ENCODE peak calls at places on chromosomes 4 and X, in four cellular contexts. One of them, this sample, is unnamed.

GRCh38 chr4:27068151-27068862 is 207.7 kb downstream of the STIM2 start:
- DNase-seq in GM12878: no peak
- DNase-seq in HepG2: no peak
- DNase-seq in K562: no peak
- DNase-seq in this sample: no peak

GRCh38 chr4:61723492-61723891 is 523.4 kb downstream of the ADGRL3 start:
- DNase-seq in HepG2: no peak
- DNase-seq in K562: no peak
- DNase-seq in GM12878: no peak
- DNase-seq in this sample: no peak

GRCh38 chrX:15804563-15804962 is 14.3 kb downstream of the ZRSR2 start:
- DNase-seq in HepG2: no peak
- DNase-seq in GM12878: no peak
- DNase-seq in K562: no peak
- DNase-seq in this sample: no peak

GRCh38 chr4:2305766-2306501 is 44.0 kb upstream of the MXD4 start:
- DNase-seq in K562: no peak
- DNase-seq in HepG2: no peak
- DNase-seq in GM12878: no peak
- DNase-seq in this sample: peak; percentile 6

GRCh38 chr4:132642196-132642817 is 506.8 kb upstream of the PCDH10 start:
- DNase-seq in K562: peak; percentile 16
- DNase-seq in GM12878: peak; percentile 3
- DNase-seq in HepG2: peak; percentile 20
- DNase-seq in this sample: peak; percentile 55

GRCh38 chrX:103565197-103565596 is 20.1 kb upstream of the TCEAL4 start:
- DNase-seq in HepG2: no peak
- DNase-seq in GM12878: no peak
- DNase-seq in K562: no peak
- DNase-seq in this sample: no peak

GRCh38 chrX:80765226-80765625 is 44.5 kb downstream of the BRWD3 start:
- DNase-seq in K562: no peak
- DNase-seq in HepG2: peak; percentile 4
- DNase-seq in GM12878: no peak
- DNase-seq in this sample: no peak

GRCh38 chr4:118388621-118389020 is 35.8 kb upstream of the PRSS12 start:
- DNase-seq in GM12878: no peak
- DNase-seq in HepG2: no peak
- DNase-seq in K562: no peak
- DNase-seq in this sample: no peak

GRCh38 chrX:47201545-47201944 is 7.9 kb downstream of the UBA1 start:
- DNase-seq in GM12878: no peak
- DNase-seq in HepG2: no peak
- DNase-seq in K562: no peak
- DNase-seq in this sample: no peak

GRCh38 chr4:81454953-81455352 is 16.8 kb downstream of the RASGEF1B start:
- DNase-seq in GM12878: no peak
- DNase-seq in K562: no peak
- DNase-seq in HepG2: no peak
- DNase-seq in this sample: no peak

GRCh38 chrX:17500145-17500579 is 125.2 kb downstream of the NHS start:
- DNase-seq in HepG2: no peak
- DNase-seq in K562: no peak
- DNase-seq in GM12878: no peak
- DNase-seq in this sample: no peak

GRCh38 chr4:128323401-128323800 is 35.8 kb upstream of the PGRMC2 start:
- DNase-seq in HepG2: no peak
- DNase-seq in GM12878: no peak
- DNase-seq in K562: no peak
- DNase-seq in this sample: no peak

GRCh38 chrX:102712216-102712966 is at the start of gene GPRASP2:
- DNase-seq in HepG2: no peak
- DNase-seq in GM12878: no peak
- DNase-seq in K562: peak; percentile 39
- DNase-seq in this sample: peak; percentile 43

GRCh38 chrX:132737743-132738142 is 220.7 kb downstream of the HS6ST2 start:
- DNase-seq in K562: no peak
- DNase-seq in GM12878: no peak
- DNase-seq in HepG2: no peak
- DNase-seq in this sample: no peak

GRCh38 chrX:78652971-78653822 is 5.9 kb downstream of the RTL3 start:
- DNase-seq in K562: no peak
- DNase-seq in GM12878: no peak
- DNase-seq in HepG2: peak; percentile 73
- DNase-seq in this sample: no peak

GRCh38 chr4:94160774-94161173 is 46.9 kb upstream of the SMARCAD1 start:
- DNase-seq in K562: no peak
- DNase-seq in GM12878: no peak
- DNase-seq in HepG2: no peak
- DNase-seq in this sample: no peak

GRCh38 chrX:40105016-40105790 is 7.4 kb upstream of the BCOR start:
- DNase-seq in HepG2: no peak
- DNase-seq in K562: no peak
- DNase-seq in GM12878: no peak
- DNase-seq in this sample: no peak

GRCh38 chrX:30246769-30247489 is at the start of gene MAGEB1:
- DNase-seq in K562: peak; percentile 70
- DNase-seq in GM12878: no peak
- DNase-seq in HepG2: peak; percentile 8
- DNase-seq in this sample: peak; percentile 12

GRCh38 chrX:64188901-64189300 is 16.6 kb downstream of the AMER1 start:
- DNase-seq in K562: no peak
- DNase-seq in GM12878: no peak
- DNase-seq in HepG2: peak; percentile 54
- DNase-seq in this sample: no peak
- TF ChIP-seq BHLHE40 in K562: no peak
- TF ChIP-seq BHLHE40 in GM12878: no peak
- TF ChIP-seq BHLHE40 in HepG2: no peak
- TF ChIP-seq BHLHE40 in this sample: no peak

DNA sequence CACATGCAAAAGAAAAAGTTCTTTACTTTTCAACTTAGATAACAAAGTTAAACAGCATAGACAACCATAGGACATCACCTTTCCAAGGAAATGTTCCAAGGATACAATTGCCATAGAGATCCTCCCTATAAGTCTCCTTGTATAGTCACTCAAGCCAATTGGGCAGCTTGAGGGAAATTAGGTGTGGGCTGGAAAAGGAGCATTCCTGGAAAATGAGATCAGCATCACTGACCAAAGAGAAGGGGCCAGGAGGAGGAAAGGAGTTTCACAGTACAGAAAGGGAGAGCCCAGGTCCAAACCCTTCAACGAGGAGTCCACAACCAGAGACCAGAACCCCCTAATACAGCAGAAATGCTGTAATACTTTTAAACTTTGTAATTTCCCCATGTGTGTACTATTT is 91.5 kb upstream of the PPARGC1A start:
- DNase-seq in GM12878: no peak
- DNase-seq in K562: no peak
- DNase-seq in HepG2: no peak
- DNase-seq in this sample: no peak
- TF ChIP-seq FOXM1 in GM12878: no peak
- TF ChIP-seq FOXM1 in K562: no peak
- TF ChIP-seq FOXM1 in HepG2: no peak
- TF ChIP-seq FOXM1 in this sample: no peak

DNA sequence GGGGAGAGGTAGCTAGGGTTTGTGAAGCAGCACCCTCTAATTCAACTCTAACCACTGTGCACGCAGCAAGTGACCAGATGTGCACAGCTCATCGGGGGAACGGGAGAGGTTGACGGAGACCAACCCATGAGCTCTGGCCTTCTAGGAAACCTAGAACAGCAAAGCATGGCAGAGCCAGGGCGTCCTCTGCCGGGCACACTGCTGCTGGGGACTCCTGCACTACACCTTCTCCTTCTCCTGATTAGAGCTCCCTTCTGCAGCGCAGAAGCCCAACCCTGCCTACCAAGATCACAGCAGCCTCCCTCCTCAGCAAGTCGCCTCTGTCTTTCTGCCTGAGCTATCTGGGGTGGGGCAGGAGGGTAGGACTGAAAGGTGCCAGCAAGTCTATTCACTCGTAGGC is 252.3 kb upstream of the PSAPL1 start:
- DNase-seq in GM12878: no peak
- DNase-seq in HepG2: no peak
- DNase-seq in K562: no peak
- DNase-seq in this sample: no peak
- TF ChIP-seq FOXK2 in GM12878: no peak
- TF ChIP-seq FOXK2 in HepG2: no peak
- TF ChIP-seq FOXK2 in K562: no peak
- TF ChIP-seq FOXK2 in this sample: no peak

GRCh38 chr4:40684404-40684803 is 54.7 kb upstream of the RBM47 start:
- DNase-seq in HepG2: no peak
- DNase-seq in K562: no peak
- DNase-seq in GM12878: no peak
- DNase-seq in this sample: no peak

GRCh38 chr4:40686081-40686913 is 56.6 kb upstream of the RBM47 start:
- DNase-seq in GM12878: no peak
- DNase-seq in HepG2: no peak
- DNase-seq in K562: no peak
- DNase-seq in this sample: no peak

GRCh38 chr4:40685300-40685699 is 55.6 kb upstream of the RBM47 start:
- DNase-seq in GM12878: no peak
- DNase-seq in HepG2: peak; percentile 26
- DNase-seq in K562: no peak
- DNase-seq in this sample: no peak

GRCh38 chr4:40681600-40682297 is 52.1 kb upstream of the RBM47 start:
- DNase-seq in HepG2: no peak
- DNase-seq in K562: no peak
- DNase-seq in GM12878: no peak
- DNase-seq in this sample: no peak

DNA sequence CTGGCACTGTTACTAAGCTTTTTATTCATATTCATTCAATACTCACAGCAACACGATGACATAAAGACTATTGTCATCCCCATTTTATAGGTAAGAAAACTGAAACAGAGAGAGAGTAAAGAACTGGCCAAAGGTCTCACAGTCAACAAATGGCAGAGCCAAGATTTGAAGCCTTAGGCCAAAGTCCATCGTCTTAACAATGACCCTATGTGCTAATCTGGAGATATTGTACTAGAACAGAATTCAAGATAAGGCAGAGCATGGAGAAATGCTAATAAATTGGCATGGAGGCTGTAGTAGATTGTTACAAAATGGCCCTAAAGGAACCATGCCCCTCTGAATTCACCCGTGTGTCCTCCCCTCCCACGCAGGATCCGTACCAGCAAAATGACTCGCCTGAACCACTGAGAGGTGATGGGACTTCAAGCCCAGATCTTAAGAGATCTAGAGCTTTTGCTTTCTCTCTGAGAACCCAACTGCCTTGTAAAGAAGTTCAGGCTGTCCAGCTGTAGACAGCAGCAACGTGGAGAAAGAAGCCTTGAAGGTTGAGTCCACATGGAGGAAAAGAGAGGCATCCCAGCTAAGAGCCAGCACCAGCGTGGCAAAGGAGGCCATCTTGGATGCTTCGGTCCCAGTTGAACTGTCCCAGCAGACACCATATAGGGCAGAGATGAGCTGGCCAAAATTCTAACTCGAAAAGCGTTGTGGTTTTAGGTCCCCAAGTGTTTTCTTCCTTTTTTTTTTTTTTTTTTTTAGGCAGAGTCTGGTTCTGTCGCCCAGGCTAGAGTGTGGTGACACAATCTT is 52.8 kb upstream of the RBM47 start:
- DNase-seq in K562: no peak
- DNase-seq in GM12878: no peak
- DNase-seq in HepG2: no peak
- DNase-seq in this sample: no peak
- TF ChIP-seq BHLHE40 in K562: no peak
- TF ChIP-seq BHLHE40 in GM12878: no peak
- TF ChIP-seq BHLHE40 in HepG2: no peak
- TF ChIP-seq BHLHE40 in this sample: no peak

GRCh38 chrX:283115-283845 is 2.1 kb downstream of the PLCXD1 start:
- DNase-seq in GM12878: peak; percentile 86
- DNase-seq in K562: peak; percentile 77
- DNase-seq in HepG2: no peak
- DNase-seq in this sample: peak; percentile 87
- TF ChIP-seq FOXM1 in GM12878: no peak
- TF ChIP-seq FOXM1 in K562: no peak
- TF ChIP-seq FOXM1 in HepG2: no peak
- TF ChIP-seq FOXM1 in this sample: no peak

GRCh38 chr4:150039790-150040189 is 38.5 kb upstream of the DCLK2 start:
- DNase-seq in HepG2: no peak
- DNase-seq in K562: no peak
- DNase-seq in GM12878: no peak
- DNase-seq in this sample: no peak
- TF ChIP-seq FOXK2 in HepG2: no peak
- TF ChIP-seq FOXK2 in K562: no peak
- TF ChIP-seq FOXK2 in GM12878: no peak
- TF ChIP-seq FOXK2 in this sample: no peak

DNA sequence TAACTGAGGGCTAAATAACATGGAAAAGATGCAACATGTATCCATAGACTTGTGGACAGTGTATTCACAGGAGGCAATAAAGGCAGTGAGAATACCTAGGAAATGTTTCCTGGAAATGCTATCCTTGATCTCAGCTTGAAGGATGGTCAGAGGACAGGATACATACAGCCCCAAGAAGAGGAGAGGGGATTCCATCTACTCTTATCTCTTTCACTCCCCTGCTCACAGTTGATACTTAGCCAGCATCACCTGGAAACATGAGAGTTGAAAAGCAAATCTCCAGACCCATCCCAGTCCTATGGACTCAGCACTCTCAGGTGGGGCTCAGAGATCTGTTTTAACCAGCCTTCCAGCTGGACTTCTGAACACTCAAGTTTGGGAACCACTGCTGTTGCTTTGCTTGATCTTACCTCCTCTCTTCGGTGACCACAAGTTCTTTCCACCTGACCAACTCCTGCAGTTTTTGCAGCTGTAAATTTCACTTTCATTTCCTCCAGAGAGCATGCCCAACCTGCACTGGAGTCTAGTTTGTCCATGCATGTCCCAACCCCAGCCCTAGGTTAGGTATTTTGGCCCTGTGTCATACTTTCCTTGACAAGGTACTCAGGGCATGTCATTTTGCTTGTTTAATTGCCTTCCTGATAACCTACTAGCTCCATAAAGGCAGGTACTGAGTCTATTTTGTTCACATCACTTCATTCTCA is 10.4 kb downstream of the RELL1 start:
- DNase-seq in GM12878: peak; percentile 85
- DNase-seq in K562: no peak
- DNase-seq in HepG2: no peak
- DNase-seq in this sample: no peak
- TF ChIP-seq BHLHE40 in GM12878: no peak
- TF ChIP-seq BHLHE40 in K562: no peak
- TF ChIP-seq BHLHE40 in HepG2: no peak
- TF ChIP-seq BHLHE40 in this sample: no peak